ENCODE peak calls at places on chromosomes 3 and 15, in seven cellular contexts. I is prostate gland, J is A549, A is esophagus squamous epithelium, V is spleen, U is tibial nerve, Q is breast epithelium. K is an unnamed sample.

GRCh38 chr3:106824856-106825255 is 552.4 kb upstream of the CCDC54 start:
- DNase-seq in I (no peak), A (no peak), J (no peak), Q (no peak), U (no peak), V (no peak), K (peak; percentile 62)

GRCh38 chr3:45795509-45795881 is 841 bp downstream of the SLC6A20 start:
- DNase-seq in A (no peak), V (no peak), Q (no peak), U (no peak), J (no peak), I (no peak), K (no peak)

GRCh38 chr3:57112206-57112605 is 51.7 kb downstream of the SPATA12 start:
- DNase-seq in J (peak; percentile 15), Q (no peak), U (no peak), I (no peak), V (no peak), A (no peak), K (no peak)

GRCh38 chr3:45774581-45775505 is 21.5 kb downstream of the SLC6A20 start:
- DNase-seq in J (no peak), V (no peak), I (no peak), A (no peak), Q (no peak), U (no peak), K (peak; percentile 1)

GRCh38 chr3:167102071-167102470 is 278.0 kb downstream of the ZBBX start:
- DNase-seq in A (no peak), I (no peak), J (no peak), U (no peak), V (no peak), Q (no peak), K (no peak)

GRCh38 chr15:53808058-53808703 is 48.7 kb upstream of the WDR72 start:
- DNase-seq in I (no peak), J (peak; percentile 3), Q (no peak), A (no peak), U (no peak), V (no peak), K (no peak)

GRCh38 chr15:71093089-71094024 is 21.9 kb upstream of the THSD4 start:
- DNase-seq in V (no peak), A (no peak), Q (peak; percentile 59), I (peak; percentile 74), J (peak; percentile 70), U (no peak), K (no peak)

GRCh38 chr3:71063768-71064287 is 519.7 kb downstream of the FOXP1 start:
- DNase-seq in U (no peak), V (peak; percentile 77), I (no peak), J (no peak), A (no peak), Q (no peak), K (peak; percentile 53)

GRCh38 chr3:112786002-112786590 is 60.6 kb downstream of the CD200R1L start:
- DNase-seq in U (no peak), A (no peak), V (no peak), J (no peak), Q (no peak), I (no peak), K (no peak)

GRCh38 chr3:15512173-15512572 is 9.3 kb downstream of the COLQ start:
- DNase-seq in Q (no peak), J (no peak), A (no peak), I (no peak), U (no peak), V (no peak), K (peak; percentile 41)

GRCh38 chr3:153400641-153401040 is 238.6 kb downstream of the RAP2B start:
- DNase-seq in Q (no peak), J (no peak), U (no peak), A (no peak), I (no peak), V (no peak), K (no peak)

GRCh38 chr3:5162102-5162501 is 25.4 kb upstream of the EDEM1 start:
- DNase-seq in V (no peak), A (no peak), U (no peak), J (no peak), Q (no peak), I (no peak), K (peak; percentile 88)

GRCh38 chr3:39814007-39814406 is 4.6 kb downstream of the MYRIP start:
- DNase-seq in A (no peak), Q (no peak), U (no peak), I (no peak), V (no peak), J (no peak), K (no peak)

GRCh38 chr3:17088017-17088416 is 203.3 kb downstream of the PLCL2 start:
- DNase-seq in I (no peak), A (no peak), Q (no peak), U (no peak), J (no peak), V (no peak), K (no peak)

GRCh38 chr3:129626744-129627349 is 20.4 kb upstream of the PLXND1 start:
- DNase-seq in I (peak; percentile 72), V (peak; percentile 97), Q (peak; percentile 80), U (peak; percentile 74), A (peak; percentile 40), J (peak; percentile 89), K (peak; percentile 93)

GRCh38 chr3:176274161-176274560 is 923.1 kb downstream of the TBL1XR1 start:
- DNase-seq in U (no peak), V (no peak), Q (no peak), A (no peak), I (no peak), J (no peak), K (no peak)

GRCh38 chr3:169244119-169244864 is 419.2 kb downstream of the MECOM start:
- DNase-seq in V (no peak), Q (no peak), J (no peak), I (no peak), U (no peak), A (no peak), K (no peak)

GRCh38 chr3:183823963-183824362 is 1.4 kb downstream of the MAP6D1 start:
- DNase-seq in I (no peak), U (no peak), A (no peak), V (no peak), Q (no peak), J (no peak), K (no peak)

GRCh38 chr3:142595581-142595950 is 627 bp upstream of the PLS1 start:
- DNase-seq in Q (no peak), U (no peak), V (no peak), I (no peak), A (no peak), J (peak; percentile 40), K (no peak)

GRCh38 chr3:12268050-12268449 is 20.8 kb upstream of the PPARG start:
- DNase-seq in I (no peak), U (no peak), J (no peak), A (no peak), V (no peak), Q (no peak), K (no peak)

GRCh38 chr15:72411544-72411943 is 13.4 kb downstream of the TMEM202 start:
- DNase-seq in A (no peak), Q (no peak), V (no peak), J (no peak), U (no peak), I (no peak), K (no peak)

GRCh38 chr3:78606756-78607155 is 1161.0 kb downstream of the ROBO1 start:
- DNase-seq in V (no peak), A (no peak), Q (no peak), U (no peak), J (no peak), I (no peak), K (no peak)

GRCh38 chr15:78242128-78242527 is 7.8 kb upstream of the ACSBG1 start:
- DNase-seq in A (no peak), J (peak; percentile 41), V (no peak), U (no peak), Q (peak; percentile 5), I (no peak), K (peak; percentile 45)

GRCh38 chr3:52495096-52495495 is at the start of gene STAB1:
- DNase-seq in A (no peak), J (no peak), V (peak; percentile 88), I (no peak), Q (peak; percentile 59), U (no peak), K (peak; percentile 46)

GRCh38 chr15:83380682-83381081 is 66.5 kb upstream of the SH3GL3 start:
- DNase-seq in I (peak; percentile 58), U (no peak), J (peak; percentile 62), Q (no peak), A (no peak), V (no peak), K (peak; percentile 74)

GRCh38 chr15:67137951-67138935 is 72.8 kb downstream of the SMAD3 start:
- DNase-seq in J (no peak), A (no peak), U (no peak), I (no peak), V (no peak), Q (no peak), K (no peak)

GRCh38 chr3:39398700-39399099 is 7.8 kb upstream of the RPSA start:
- DNase-seq in J (no peak), V (no peak), A (no peak), I (no peak), Q (no peak), U (no peak), K (no peak)

GRCh38 chr3:37985637-37986320 is 4.8 kb upstream of the VILL start:
- DNase-seq in V (peak; percentile 33), J (no peak), I (peak; percentile 92), U (no peak), Q (no peak), A (no peak), K (peak; percentile 37)

GRCh38 chr3:149009732-149010131 is 18.4 kb downstream of the GYG1 start:
- DNase-seq in A (no peak), V (no peak), Q (no peak), U (no peak), I (no peak), J (no peak), K (no peak)

GRCh38 chr15:25170113-25170731 is 215.4 kb downstream of the SNRPN start:
- DNase-seq in Q (peak; percentile 44), J (no peak), I (peak; percentile 2), A (no peak), V (peak; percentile 65), U (no peak), K (no peak)
- H3K9me3 ChIP-seq in Q (peaks cover 54% of the 10 kb centered on the region), J (no peaks in the 10 kb centered on the region), I (no peaks in the 10 kb centered on the region), A (peaks cover 62% of the 10 kb centered on the region), V (no peaks in the 10 kb centered on the region), U (peaks cover 63% of the 10 kb centered on the region), K (no peaks in the 10 kb centered on the region)

GRCh38 chr3:48598323-48599076 is 3.4 kb upstream of the COL7A1 start:
- DNase-seq in V (no peak), J (peak; percentile 48), A (no peak), Q (peak; percentile 63), I (peak; percentile 93), U (no peak), K (peak; percentile 66)
- TF ChIP-seq POLR2A in V (no peak), J (no peak), A (no peak), Q (no peak), I (peak; percentile 40), U (no peak), K (no peak)

GRCh38 chr15:25065286-25065685 is 110.5 kb downstream of the SNRPN start:
- DNase-seq in J (no peak), V (peak; percentile 51), A (no peak), Q (no peak), U (no peak), I (no peak), K (no peak)
- H3K9me3 ChIP-seq in J (peaks cover 81% of the 10 kb centered on the region), V (peaks cover 63% of the 10 kb centered on the region), A (peaks cover 100% of the 10 kb centered on the region), Q (peaks cover 100% of the 10 kb centered on the region), U (peaks cover 100% of the 10 kb centered on the region), I (peaks cover 18% of the 10 kb centered on the region), K (no peaks in the 10 kb centered on the region)

GRCh38 chr3:180600473-180600872 is 1.5 kb upstream of the TTC14 start:
- DNase-seq in Q (no peak), U (no peak), J (no peak), V (peak; percentile 63), A (no peak), I (no peak), K (no peak)

GRCh38 chr3:180601688-180602666 is at the start of gene TTC14:
- DNase-seq in Q (peak; percentile 86), J (peak; percentile 88), A (peak; percentile 78), V (peak; percentile 97), U (peak; percentile 76), I (peak; percentile 82), K (peak; percentile 97)
- TF ChIP-seq POLR2A in Q (no peak), J (peak; percentile 65), A (peak; percentile 44), V (peak; percentile 31), U (peak; percentile 47), I (no peak), K (peak; percentile 47)

K was measured in testis.